ENCODE peak calls at places on chromosomes 13 and 19, in five cellular contexts. U, S, O, K and L are unnamed samples.

GRCh38 chr13:86446311-86446710 is 647.1 kb upstream of the SLITRK6 start:
- DNase-seq in U (peak; percentile 71), S (no peak), O (no peak), K (no peak), L (no peak)

GRCh38 chr13:83350569-83350968 is 531.7 kb downstream of the SLITRK1 start:
- DNase-seq in U (no peak), S (no peak), O (no peak), K (no peak), L (no peak)

GRCh38 chr13:106152047-106152446 is 383.4 kb downstream of the EFNB2 start:
- DNase-seq in U (no peak), S (no peak), O (no peak), K (no peak), L (no peak)

GRCh38 chr13:60755380-60756163 is 358.6 kb downstream of the TDRD3 start:
- DNase-seq in U (peak; percentile 29), S (no peak), O (no peak), K (no peak), L (no peak)

GRCh38 chr19:18991050-18991449 is 42.3 kb downstream of the SUGP2 start:
- DNase-seq in U (no peak), S (no peak), O (no peak), K (no peak), L (no peak)

GRCh38 chr13:95641291-95641811 is 3.2 kb downstream of the DZIP1 start:
- DNase-seq in U (no peak), S (no peak), O (peak; percentile 89), K (no peak), L (no peak)

GRCh38 chr19:30227661-30228112 is 144.5 kb upstream of the ZNF536 start:
- DNase-seq in U (peak; percentile 88), S (peak; percentile 92), O (peak; percentile 92), K (no peak), L (peak; percentile 29)

GRCh38 chr19:43504426-43505185 is at the start of gene PHLDB3:
- DNase-seq in U (peak; percentile 68), S (no peak), O (peak; percentile 80), K (no peak), L (no peak)

GRCh38 chr19:44707794-44708193 is 8.8 kb downstream of the CEACAM16 start:
- DNase-seq in U (no peak), S (no peak), O (no peak), K (no peak), L (no peak)

GRCh38 chr19:17751103-17751911 is at the start of gene FCHO1:
- DNase-seq in U (no peak), S (peak; percentile 79), O (no peak), K (no peak), L (peak; percentile 67)